ENCODE peak calls at places on chromosomes 12 and 14, in seven cellular contexts. K is mesenchymal stem cell, U is H9, H is mesendoderm, W is H1, B is IMR-90, Q is trophoblast cell. T is an unnamed sample.

GRCh38 chr14:76109087-76109880 is 42.4 kb upstream of the GPATCH2L start:
- DNase-seq in K (no peak), U (no peak), H (no peak), W (no peak), B (no peak), Q (peak; percentile 18), T (no peak)

GRCh38 chr12:4700621-4701026 is 19.6 kb upstream of the GALNT8 start:
- DNase-seq in K (no peak), U (peak; percentile 55), H (no peak), W (no peak), B (peak; percentile 63), Q (no peak), T (peak; percentile 18)

GRCh38 chr14:59146941-59147470 is 41.5 kb upstream of the DAAM1 start:
- DNase-seq in K (no peak), U (no peak), H (no peak), W (no peak), B (no peak), Q (no peak), T (no peak)

GRCh38 chr14:95402184-95402583 is 82.5 kb upstream of the CLMN start:
- DNase-seq in K (no peak), U (no peak), H (no peak), W (no peak), B (no peak), Q (no peak), T (no peak)

GRCh38 chr14:69154779-69155178 is 1.9 kb upstream of the DCAF5 start:
- DNase-seq in K (peak; percentile 48), U (no peak), H (peak; percentile 64), W (no peak), B (no peak), Q (peak; percentile 40), T (no peak)

GRCh38 chr14:29390046-29390841 is 537.4 kb downstream of the PRKD1 start:
- DNase-seq in K (no peak), U (no peak), H (peak; percentile 33), W (no peak), B (no peak), Q (no peak), T (peak; percentile 95)

GRCh38 chr14:72961579-72962335 is 35.5 kb downstream of the DCAF4 start:
- DNase-seq in K (peak; percentile 6), U (no peak), H (peak; percentile 44), W (no peak), B (peak; percentile 16), Q (peak; percentile 86), T (no peak)

GRCh38 chr12:79307340-79307739 is 383.4 kb downstream of the PAWR start:
- DNase-seq in K (no peak), U (no peak), H (no peak), W (no peak), B (no peak), Q (no peak), T (no peak)

GRCh38 chr14:67934087-67934486 is 114.5 kb downstream of the RAD51B start:
- DNase-seq in K (peak; percentile 85), U (peak; percentile 74), H (peak; percentile 97), W (no peak), B (peak; percentile 85), Q (peak; percentile 77), T (peak; percentile 37)

GRCh38 chr14:73358187-73358586 is 100.2 kb downstream of the NUMB start:
- DNase-seq in K (peak; percentile 5), U (no peak), H (no peak), W (no peak), B (no peak), Q (no peak), T (no peak)

GRCh38 chr12:121025442-121026226 is 9.3 kb upstream of the C12orf43 start:
- DNase-seq in K (no peak), U (no peak), H (no peak), W (no peak), B (no peak), Q (no peak), T (no peak)

GRCh38 chr12:119784673-119785072 is 92.4 kb downstream of the CIT start:
- DNase-seq in K (no peak), U (no peak), H (no peak), W (no peak), B (no peak), Q (no peak), T (no peak)

GRCh38 chr12:77687346-77687745 is 143.3 kb upstream of the NAV3 start:
- DNase-seq in K (no peak), U (no peak), H (no peak), W (no peak), B (no peak), Q (no peak), T (no peak)

GRCh38 chr14:34106310-34106709 is 155.4 kb upstream of the EGLN3 start:
- DNase-seq in K (no peak), U (no peak), H (no peak), W (no peak), B (no peak), Q (no peak), T (no peak)

GRCh38 chr14:76776306-76777251 is 15.3 kb downstream of the VASH1 start:
- DNase-seq in K (no peak), U (peak; percentile 45), H (peak; percentile 39), W (no peak), B (no peak), Q (no peak), T (no peak)

GRCh38 chr14:54177861-54178591 is 218.8 kb upstream of the CDKN3 start:
- DNase-seq in K (peak; percentile 72), U (no peak), H (no peak), W (no peak), B (peak; percentile 18), Q (no peak), T (no peak)

GRCh38 chr12:124538194-124539082 is 29.0 kb downstream of the NCOR2 start:
- DNase-seq in K (peak; percentile 56), U (no peak), H (no peak), W (no peak), B (no peak), Q (no peak), T (no peak)

GRCh38 chr14:36988989-36989388 is 183.4 kb downstream of the SLC25A21 start:
- DNase-seq in K (no peak), U (no peak), H (no peak), W (no peak), B (no peak), Q (no peak), T (no peak)

GRCh38 chr14:46197856-46198255 is 453.7 kb downstream of the RPL10L start:
- DNase-seq in K (no peak), U (no peak), H (peak; percentile 77), W (no peak), B (no peak), Q (no peak), T (no peak)

DNA sequence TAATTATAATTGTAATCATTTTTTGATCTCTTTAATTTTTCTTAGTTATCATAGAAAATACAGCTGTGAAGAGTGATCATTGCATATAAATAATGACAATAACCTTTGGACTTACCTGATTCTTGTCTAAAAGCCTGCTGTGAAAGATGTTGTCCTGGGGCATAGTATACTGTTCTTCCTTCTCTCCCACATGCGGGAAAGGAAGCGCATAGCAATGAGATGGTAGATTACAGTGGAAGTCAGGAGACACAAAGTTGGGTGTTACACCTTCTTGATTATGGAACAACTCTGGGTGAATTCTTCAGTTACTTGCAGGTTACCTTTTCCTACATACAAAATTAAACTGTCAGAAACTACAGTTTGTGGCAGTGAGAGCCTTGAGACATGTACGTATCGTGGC is 140.8 kb downstream of the KTN1 start:
- DNase-seq in K (no peak), U (no peak), H (no peak), W (no peak), B (no peak), Q (peak; percentile 84), T (no peak)
- H2BK5ac ChIP-seq in K (no peak overlapping the region), U (no peak overlapping the region), H (no peak overlapping the region), W (no peak overlapping the region), B (no peak overlapping the region), Q (no peak overlapping the region), T (no peak overlapping the region)

GRCh38 chr14:25753130-25753529 is 703.2 kb upstream of the STXBP6 start:
- DNase-seq in K (no peak), U (no peak), H (no peak), W (no peak), B (no peak), Q (no peak), T (no peak)

GRCh38 chr14:25759251-25759650 is 709.3 kb upstream of the STXBP6 start:
- DNase-seq in K (no peak), U (no peak), H (no peak), W (no peak), B (no peak), Q (no peak), T (no peak)

GRCh38 chr14:25757364-25757763 is 707.4 kb upstream of the STXBP6 start:
- DNase-seq in K (no peak), U (no peak), H (no peak), W (peak; percentile 43), B (no peak), Q (no peak), T (no peak)

GRCh38 chr14:25756880-25757279 is 706.9 kb upstream of the STXBP6 start:
- DNase-seq in K (no peak), U (peak; percentile 44), H (no peak), W (no peak), B (no peak), Q (no peak), T (no peak)
- H2AK5ac ChIP-seq in K (no peak overlapping the region), U (no peak overlapping the region), H (no peak overlapping the region), W (no peak overlapping the region), B (no peak overlapping the region), Q (no peak overlapping the region), T (no peak overlapping the region)

GRCh38 chr12:16243487-16244412 is 33.7 kb downstream of the SLC15A5 start:
- DNase-seq in K (no peak), U (no peak), H (no peak), W (no peak), B (no peak), Q (no peak), T (no peak)
- H2BK5ac ChIP-seq in K (no peak overlapping the region), U (no peak overlapping the region), H (no peak overlapping the region), W (no peak overlapping the region), B (no peak overlapping the region), Q (no peak overlapping the region), T (no peak overlapping the region)

GRCh38 chr12:101777476-101777875 is 38.2 kb upstream of the SYCP3 start:
- DNase-seq in K (no peak), U (no peak), H (no peak), W (no peak), B (no peak), Q (no peak), T (no peak)

GRCh38 chr12:101773560-101774206 is 34.4 kb upstream of the SYCP3 start:
- DNase-seq in K (peak; percentile 72), U (peak; percentile 55), H (peak; percentile 58), W (peak; percentile 64), B (peak; percentile 75), Q (peak; percentile 86), T (peak; percentile 43)

GRCh38 chr12:101779200-101779599 is 39.9 kb upstream of the SYCP3 start:
- DNase-seq in K (no peak), U (no peak), H (no peak), W (no peak), B (no peak), Q (no peak), T (no peak)

GRCh38 chr12:101777978-101778377 is 38.7 kb upstream of the SYCP3 start:
- DNase-seq in K (no peak), U (no peak), H (no peak), W (no peak), B (no peak), Q (no peak), T (no peak)

GRCh38 chr12:101775814-101776213 is 36.6 kb upstream of the SYCP3 start:
- DNase-seq in K (no peak), U (no peak), H (no peak), W (no peak), B (no peak), Q (no peak), T (no peak)
- H2AK5ac ChIP-seq in K (no peak overlapping the region), U (no peak overlapping the region), H (no peak overlapping the region), W (no peak overlapping the region), B (no peak overlapping the region), Q (no peak overlapping the region), T (no peak overlapping the region)

GRCh38 chr12:52865090-52865944 is 16.5 kb upstream of the KRT78 start:
- DNase-seq in K (peak; percentile 78), U (peak; percentile 96), H (peak; percentile 89), W (peak; percentile 95), B (peak; percentile 60), Q (peak; percentile 87), T (peak; percentile 78)
- H2BK5ac ChIP-seq in K (no peak overlapping the region), U (no peak overlapping the region), H (no peak overlapping the region), W (no peak overlapping the region), B (no peak overlapping the region), Q (no peak overlapping the region), T (no peak overlapping the region)